ENCODE peak calls at places on chromosomes 12 and 14, in ten cellular contexts. I is HFFc6; H is dermis microvascular lymphatic vessel endothelial cell; W is brain microvascular endothelial cell; C is activated CD8-positive, alpha-beta T cell treated with anti-CD3 and anti-CD28 coated beads, Interleukin-2, amount 10 ng/mL, durations not matched to agents 7 days and 5 days; R is fibroblast of the conjunctiva; L is T-helper 1 cell; K is HL-60; Y is pancreas; X is Right ventricle myocardium superior. E is an unnamed sample.

GRCh38 chr14:55858604-55859003 is 259.6 kb upstream of the PELI2 start:
- DNase-seq in I (no peak), H (no peak), W (no peak), C (no peak), R (no peak), L (no peak), K (no peak), Y (no peak), X (no peak), E (no peak)

GRCh38 chr12:94676011-94676709 is 25.8 kb upstream of the TMCC3 start:
- DNase-seq in I (no peak), H (no peak), W (no peak), C (peak), R (no peak), L (no peak), K (peak), Y (no peak), X (peak), E (no peak)

GRCh38 chr12:124420972-124421674 is 126.2 kb downstream of the RFLNA start:
- DNase-seq in I (no peak), H (no peak), W (peak), C (no peak), R (no peak), L (no peak), K (no peak), Y (no peak), X (peak), E (no peak)

GRCh38 chr14:55963295-55963694 is 154.9 kb upstream of the PELI2 start:
- DNase-seq in I (no peak), H (no peak), W (no peak), C (no peak), R (no peak), L (no peak), K (no peak), Y (no peak), X (no peak), E (no peak)

GRCh38 chr12:47881826-47882427 is 22.9 kb downstream of the VDR start:
- DNase-seq in I (peak), H (no peak), W (peak), C (no peak), R (peak), L (no peak), K (no peak), Y (no peak), X (no peak), E (no peak)

GRCh38 chr14:73289308-73289707 is 52.0 kb downstream of the PAPLN start:
- DNase-seq in I (no peak), H (no peak), W (no peak), C (no peak), R (no peak), L (no peak), K (no peak), Y (no peak), X (no peak), E (no peak)

GRCh38 chr12:21665816-21666215 is 8.2 kb upstream of the LDHB start:
- DNase-seq in I (no peak), H (no peak), W (no peak), C (no peak), R (no peak), L (no peak), K (no peak), Y (no peak), X (no peak), E (no peak)

GRCh38 chr14:26863736-26864135 is 265.9 kb upstream of the NOVA1 start:
- DNase-seq in I (no peak), H (no peak), W (no peak), C (no peak), R (no peak), L (no peak), K (no peak), Y (no peak), X (no peak), E (no peak)

GRCh38 chr14:28083456-28083855 is 683.1 kb upstream of the FOXG1 start:
- DNase-seq in I (no peak), H (no peak), W (no peak), C (no peak), R (no peak), L (no peak), K (no peak), Y (no peak), X (no peak), E (peak)

GRCh38 chr12:67981236-67982164 is 7.7 kb upstream of the IFNG-AS1 start:
- DNase-seq in I (peak), H (no peak), W (peak), C (no peak), R (peak), L (no peak), K (no peak), Y (no peak), X (no peak), E (no peak)

GRCh38 chr12:132456944-132457495 is 32.9 kb upstream of the FBRSL1 start:
- DNase-seq in I (no peak), H (no peak), W (no peak), C (no peak), R (no peak), L (no peak), K (no peak), Y (no peak), X (no peak), E (peak)

GRCh38 chr12:110270125-110270962 is 10.7 kb upstream of the ATP2A2 start:
- DNase-seq in I (peak), H (no peak), W (peak), C (no peak), R (peak), L (no peak), K (no peak), Y (peak), X (peak), E (peak)

GRCh38 chr14:69079188-69079742 is 73.7 kb downstream of the DCAF5 start:
- DNase-seq in I (peak), H (peak), W (peak), C (no peak), R (no peak), L (no peak), K (no peak), Y (no peak), X (no peak), E (no peak)

GRCh38 chr14:99273025-99273723 is 1.2 kb upstream of the BCL11B start:
- DNase-seq in I (no peak), H (no peak), W (no peak), C (peak), R (no peak), L (no peak), K (no peak), Y (no peak), X (no peak), E (peak)

GRCh38 chr12:68236421-68237059 is 10.9 kb upstream of the IL26 start:
- DNase-seq in I (no peak), H (peak), W (no peak), C (peak), R (no peak), L (no peak), K (no peak), Y (peak), X (no peak), E (no peak)

GRCh38 chr14:61331992-61332657 is 10.7 kb downstream of the PRKCH start:
- DNase-seq in I (no peak), H (no peak), W (no peak), C (no peak), R (no peak), L (no peak), K (no peak), Y (no peak), X (no peak), E (no peak)

GRCh38 chr14:104986487-104987164 is 1.0 kb downstream of the CLBA1 start:
- DNase-seq in I (no peak), H (no peak), W (no peak), C (no peak), R (no peak), L (no peak), K (no peak), Y (no peak), X (peak), E (no peak)

GRCh38 chr12:45756666-45757065 is 27.2 kb downstream of the ARID2 start:
- DNase-seq in I (no peak), H (no peak), W (no peak), C (no peak), R (no peak), L (no peak), K (no peak), Y (no peak), X (no peak), E (no peak)

GRCh38 chr12:99367181-99367580 is 280.4 kb upstream of the GARIN6 start:
- DNase-seq in I (no peak), H (no peak), W (no peak), C (no peak), R (no peak), L (no peak), K (no peak), Y (no peak), X (no peak), E (no peak)

GRCh38 chr12:108112815-108113556 is 16.1 kb upstream of the WSCD2 start:
- DNase-seq in I (no peak), H (no peak), W (no peak), C (no peak), R (no peak), L (no peak), K (no peak), Y (no peak), X (no peak), E (peak)

GRCh38 chr12:12997734-12998133 is 2.3 kb downstream of the HEBP1 start:
- DNase-seq in I (no peak), H (no peak), W (no peak), C (no peak), R (no peak), L (no peak), K (no peak), Y (no peak), X (no peak), E (no peak)

GRCh38 chr12:53618340-53618739 is 7.8 kb downstream of the ATF7 start:
- DNase-seq in I (no peak), H (no peak), W (no peak), C (no peak), R (no peak), L (no peak), K (no peak), Y (no peak), X (no peak), E (no peak)

GRCh38 chr14:74647061-74647833 is 35.2 kb upstream of the LTBP2 start:
- DNase-seq in I (no peak), H (no peak), W (no peak), C (no peak), R (no peak), L (no peak), K (no peak), Y (no peak), X (no peak), E (no peak)

GRCh38 chr12:124666722-124667259 is 99.4 kb upstream of the NCOR2 start:
- DNase-seq in I (no peak), H (no peak), W (no peak), C (no peak), R (no peak), L (no peak), K (no peak), Y (no peak), X (no peak), E (no peak)

GRCh38 chr12:70784042-70784668 is 136.4 kb downstream of the PTPRR start:
- DNase-seq in I (no peak), H (no peak), W (no peak), C (no peak), R (no peak), L (no peak), K (no peak), Y (no peak), X (no peak), E (no peak)

GRCh38 chr14:78010688-78011087 is 159.5 kb upstream of the NRXN3 start:
- DNase-seq in I (peak), H (no peak), W (peak), C (no peak), R (no peak), L (no peak), K (no peak), Y (no peak), X (no peak), E (no peak)

GRCh38 chr14:55913324-55914035 is 204.7 kb upstream of the PELI2 start:
- DNase-seq in I (no peak), H (no peak), W (peak), C (no peak), R (no peak), L (no peak), K (no peak), Y (no peak), X (no peak), E (peak)

GRCh38 chr14:105069554-105069886 is 4.3 kb upstream of the GPR132 start:
- DNase-seq in I (no peak), H (no peak), W (no peak), C (no peak), R (no peak), L (no peak), K (no peak), Y (no peak), X (no peak), E (no peak)

GRCh38 chr14:20440882-20441281 is 4.9 kb upstream of the KLHL33 start:
- DNase-seq in I (no peak), H (peak), W (peak), C (peak), R (no peak), L (no peak), K (no peak), Y (no peak), X (no peak), E (no peak)

GRCh38 chr14:67623114-67623513 is 3.4 kb downstream of the ARG2 start:
- DNase-seq in I (no peak), H (peak), W (no peak), C (no peak), R (no peak), L (no peak), K (no peak), Y (no peak), X (no peak), E (no peak)

GRCh38 chr12:108090107-108090899 is 38.8 kb upstream of the WSCD2 start:
- DNase-seq in I (no peak), H (no peak), W (no peak), C (no peak), R (no peak), L (no peak), K (no peak), Y (no peak), X (no peak), E (no peak)

GRCh38 chr14:30559638-30560071 is 697 bp downstream of the G2E3 start:
- DNase-seq in I (peak), H (no peak), W (peak), C (peak), R (no peak), L (no peak), K (no peak), Y (no peak), X (no peak), E (peak)

GRCh38 chr12:50822082-50822481 is 20.6 kb upstream of the TMPRSS12 start:
- DNase-seq in I (no peak), H (no peak), W (no peak), C (no peak), R (no peak), L (no peak), K (no peak), Y (no peak), X (no peak), E (no peak)

GRCh38 chr12:93183940-93184663 is 193.6 kb upstream of the NUDT4 start:
- DNase-seq in I (no peak), H (no peak), W (no peak), C (peak), R (no peak), L (no peak), K (peak), Y (no peak), X (peak), E (no peak)

GRCh38 chr12:108360487-108360886 is 21.4 kb upstream of the CMKLR1 start:
- DNase-seq in I (no peak), H (no peak), W (peak), C (no peak), R (no peak), L (no peak), K (no peak), Y (no peak), X (no peak), E (no peak)

GRCh38 chr14:95275507-95275906 is 44.2 kb downstream of the CLMN start:
- DNase-seq in I (no peak), H (no peak), W (no peak), C (no peak), R (no peak), L (no peak), K (no peak), Y (no peak), X (no peak), E (no peak)

GRCh38 chr14:54350196-54350595 is 46.6 kb upstream of the CDKN3 start:
- DNase-seq in I (peak), H (no peak), W (no peak), C (no peak), R (no peak), L (no peak), K (no peak), Y (no peak), X (no peak), E (no peak)

GRCh38 chr12:58029260-58029659 is 87.9 kb downstream of the ATP23 start:
- DNase-seq in I (no peak), H (no peak), W (no peak), C (no peak), R (no peak), L (no peak), K (no peak), Y (no peak), X (no peak), E (no peak)

GRCh38 chr14:75283884-75284563 is 5.4 kb downstream of the FOS start:
- DNase-seq in I (peak), H (no peak), W (peak), C (no peak), R (no peak), L (no peak), K (peak), Y (peak), X (no peak), E (no peak)

E was measured in neural progenitor cell.